ENCODE peak calls at places on chromosomes 7 and 10, in seven cellular contexts. F is GM12891, M is HepG2, V is spleen, N is Peyer's patch, T is IMR-90, W is uterus. Z is an unnamed sample.

GRCh38 chr10:44157574-44157973 is 227.3 kb downstream of the CXCL12 start:
- DNase-seq in F (no peak), M (no peak), V (no peak), N (no peak), T (no peak), W (no peak), Z (no peak)

GRCh38 chr7:106773228-106773627 is 91.9 kb upstream of the PIK3CG start:
- DNase-seq in F (no peak), M (no peak), V (no peak), N (no peak), T (no peak), W (no peak), Z (no peak)

GRCh38 chr7:150313367-150313809 is 9.8 kb upstream of the LRRC61 start:
- DNase-seq in F (no peak), M (no peak), V (no peak), N (no peak), T (no peak), W (no peak), Z (no peak)

GRCh38 chr7:136509466-136509865 is 359.0 kb upstream of the CHRM2 start:
- DNase-seq in F (no peak), M (no peak), V (no peak), N (no peak), T (no peak), W (no peak), Z (no peak)

GRCh38 chr10:31133628-31134302 is 102.1 kb upstream of the ZNF438 start:
- DNase-seq in F (peak), M (no peak), V (peak), N (peak), T (peak), W (peak), Z (peak)

GRCh38 chr7:6448943-6449543 is 1.3 kb upstream of the DAGLB start:
- DNase-seq in F (no peak), M (peak), V (peak), N (no peak), T (no peak), W (no peak), Z (no peak)

GRCh38 chr10:56085376-56085775 is 275.7 kb downstream of the ZWINT start:
- DNase-seq in F (no peak), M (no peak), V (no peak), N (no peak), T (no peak), W (no peak), Z (no peak)

GRCh38 chr10:85213493-85213892 is 885.1 kb downstream of the CCSER2 start:
- DNase-seq in F (no peak), M (no peak), V (no peak), N (no peak), T (no peak), W (no peak), Z (no peak)

GRCh38 chr7:134693256-134693655 is 46.6 kb downstream of the BPGM start:
- DNase-seq in F (no peak), M (no peak), V (no peak), N (no peak), T (peak), W (peak), Z (peak)

GRCh38 chr10:35896011-35896410 is 253.9 kb upstream of the FZD8 start:
- DNase-seq in F (no peak), M (no peak), V (no peak), N (no peak), T (peak), W (no peak), Z (no peak)

DNA sequence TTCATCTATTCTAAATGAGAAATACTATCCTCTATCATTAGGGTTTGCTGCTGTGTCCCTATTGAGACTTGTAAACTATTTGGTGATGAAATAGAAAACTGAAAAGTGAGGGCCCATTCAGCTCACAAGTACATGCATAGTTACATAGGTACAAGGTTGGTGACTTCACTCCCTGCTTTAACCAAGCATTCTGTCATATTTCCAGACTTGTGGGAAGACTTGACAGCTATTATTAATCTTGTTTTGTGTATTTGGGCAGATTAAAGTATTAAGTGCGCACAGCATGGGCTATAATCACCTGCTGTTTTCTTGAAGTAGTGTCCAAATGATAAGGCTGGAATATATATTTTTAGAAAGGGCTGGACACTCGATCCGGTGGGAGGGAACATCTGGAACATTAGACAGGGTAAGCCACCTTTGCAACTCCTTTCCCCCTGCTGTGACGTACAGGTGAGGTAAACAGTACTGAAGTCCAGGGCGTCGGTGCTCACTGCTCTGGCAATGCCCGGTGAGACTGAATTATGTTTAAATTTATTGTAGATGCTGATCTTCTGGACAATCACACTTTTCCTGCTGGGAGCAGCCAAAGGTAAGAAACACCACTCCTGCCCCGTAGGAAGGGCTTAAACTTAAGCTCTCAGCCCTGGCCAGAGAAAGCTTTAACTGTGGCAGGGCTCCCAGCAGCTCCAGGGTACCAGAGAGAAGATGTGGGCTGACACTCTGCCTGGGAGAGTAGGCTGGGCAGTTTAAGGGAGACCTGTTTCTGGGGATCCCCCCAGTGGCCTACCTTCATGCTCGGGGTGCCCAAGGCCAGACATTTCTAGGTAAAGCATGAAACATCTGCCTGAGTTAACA is at the start of gene PNLIPRP1:
- DNase-seq in F (no peak), M (no peak), V (no peak), N (no peak), T (no peak), W (no peak), Z (no peak)
- TF ChIP-seq POLR2A in F (no peak), M (no peak), V (no peak), N (no peak), T (no peak), W (no peak), Z (no peak)

DNA sequence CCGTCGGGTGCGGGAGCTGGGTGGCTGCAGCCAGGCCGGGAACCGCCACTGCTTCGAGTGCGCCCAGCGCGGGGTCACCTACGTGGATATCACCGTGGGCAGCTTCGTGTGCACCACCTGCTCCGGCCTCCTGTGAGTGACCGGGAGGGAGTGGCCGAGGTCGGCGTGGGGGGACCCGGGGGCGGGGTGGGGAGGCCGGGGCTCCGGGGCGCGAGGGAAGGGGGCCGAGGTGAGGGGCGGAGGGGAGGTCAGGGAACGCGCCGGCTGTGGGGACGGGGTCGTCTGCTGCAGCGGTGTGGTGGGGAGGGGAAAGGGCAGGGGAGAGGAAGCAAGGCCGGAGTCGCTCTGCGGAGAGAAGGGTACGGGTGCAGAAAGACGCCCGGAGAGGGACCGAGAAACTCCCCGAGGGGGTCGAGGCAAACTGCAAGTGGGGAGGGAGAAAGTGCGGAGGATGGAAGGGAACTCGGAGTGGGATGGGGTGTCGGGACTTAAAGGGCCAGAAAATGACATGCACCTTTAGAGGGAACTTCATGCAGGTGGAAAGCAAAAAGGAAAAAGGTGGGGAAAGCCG is 518 bp downstream of the AGFG2 start:
- DNase-seq in F (no peak), M (no peak), V (no peak), N (no peak), T (no peak), W (no peak), Z (no peak)
- TF ChIP-seq POLR2A in F (no peak), M (no peak), V (no peak), N (no peak), T (no peak), W (no peak), Z (no peak)

DNA sequence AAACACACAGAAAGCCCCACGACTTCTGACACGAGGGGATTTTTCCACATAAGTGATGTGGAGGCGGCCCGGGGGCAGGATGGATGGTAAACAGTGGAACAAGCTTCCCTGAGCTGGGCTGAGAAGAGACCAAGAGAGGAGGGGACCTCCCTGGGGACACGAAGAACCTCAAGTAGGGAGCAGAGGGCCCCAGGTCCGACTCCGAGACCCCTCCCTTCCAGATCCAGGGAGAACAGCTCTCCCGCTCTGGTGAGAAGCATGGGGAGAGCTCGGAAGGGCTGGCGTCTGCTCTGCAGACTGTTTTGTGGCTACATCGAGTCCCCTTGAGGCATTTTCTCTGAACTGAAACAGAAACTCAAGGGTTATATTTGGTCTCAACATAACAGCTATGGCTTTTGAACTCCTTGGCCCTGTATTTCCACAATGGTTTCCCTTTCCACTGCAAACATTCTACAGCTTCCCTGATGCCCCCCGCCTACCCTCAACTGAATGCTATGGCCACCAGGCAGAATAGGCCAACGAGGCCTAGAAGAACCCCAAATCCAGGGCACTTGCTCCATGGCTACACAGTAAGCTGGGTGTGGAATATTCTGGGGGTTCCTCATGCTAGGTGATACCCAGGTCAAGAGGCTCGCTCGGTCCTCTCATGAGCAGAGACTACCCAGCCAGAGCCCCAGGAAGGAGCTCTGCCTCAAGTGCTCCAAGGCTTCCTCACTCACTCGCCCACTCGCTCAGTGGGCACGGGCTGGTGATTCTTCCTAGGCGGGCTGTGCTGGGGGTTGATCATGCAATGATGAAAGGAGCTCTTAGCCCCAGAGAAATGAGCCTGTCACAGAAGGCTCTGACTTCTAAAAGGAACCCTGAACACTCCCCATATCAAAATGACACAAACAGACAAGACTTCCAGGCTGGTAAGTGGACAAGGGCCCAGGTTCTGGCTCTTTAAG is 47.5 kb downstream of the FAM53B start:
- DNase-seq in F (peak), M (no peak), V (peak), N (no peak), T (no peak), W (no peak), Z (no peak)
- TF ChIP-seq POLR2A in F (peak), M (no peak), V (peak), N (no peak), T (no peak), W (no peak), Z (no peak)

GRCh38 chr10:29586509-29586908 is 48.3 kb downstream of the SVIL start:
- DNase-seq in F (no peak), M (no peak), V (no peak), N (no peak), T (no peak), W (no peak), Z (no peak)

GRCh38 chr10:29585488-29585976 is 49.2 kb downstream of the SVIL start:
- DNase-seq in F (no peak), M (no peak), V (no peak), N (no peak), T (peak), W (no peak), Z (no peak)

GRCh38 chr10:29591416-29591968 is 43.3 kb downstream of the SVIL start:
- DNase-seq in F (no peak), M (no peak), V (no peak), N (no peak), T (no peak), W (no peak), Z (no peak)

GRCh38 chr10:29590598-29591415 is 44.0 kb downstream of the SVIL start:
- DNase-seq in F (peak), M (peak), V (no peak), N (no peak), T (peak), W (no peak), Z (no peak)

GRCh38 chr10:29588640-29589421 is 45.9 kb downstream of the SVIL start:
- DNase-seq in F (no peak), M (no peak), V (no peak), N (no peak), T (peak), W (no peak), Z (no peak)
- TF ChIP-seq POLR2A in F (no peak), M (no peak), V (no peak), N (no peak), T (no peak), W (no peak), Z (no peak)

Z was measured in H54.